ENCODE peak calls at places on chromosomes 5 and 9, in six cellular contexts. H, E, S, U, J and G are unnamed samples.
A peak's percentile ranks its signal among the peaks of the same experiment; 100 is the strongest.

GRCh38 chr5:1293997-1294838 is 650 bp downstream of the TERT start:
- DNase-seq in U (no peak), J (no peak), E (no peak), S (peak; percentile 78), H (peak; percentile 66), G (peak; percentile 40)

GRCh38 chr9:121852646-121853616 is 201.5 kb downstream of the DAB2IP start:
- DNase-seq in H (no peak), E (peak; percentile 47), U (no peak), J (no peak), S (no peak), G (no peak)

GRCh38 chr5:81450940-81451339 is 57.0 kb upstream of the ACOT12 start:
- DNase-seq in J (no peak), S (no peak), H (no peak), E (peak; percentile 16), U (no peak), G (peak; percentile 28)

GRCh38 chr9:108834959-108835696 is 20.7 kb downstream of the ACTL7B start:
- DNase-seq in S (no peak), U (no peak), H (no peak), E (no peak), J (no peak), G (no peak)

GRCh38 chr9:130128782-130129424 is 43.3 kb upstream of the NCS1 start:
- DNase-seq in J (no peak), E (peak; percentile 99), U (peak; percentile 94), S (no peak), H (no peak), G (no peak)

GRCh38 chr9:124420991-124421543 is 5.8 kb upstream of the PSMB7 start:
- DNase-seq in H (no peak), U (peak; percentile 60), J (no peak), S (no peak), E (peak; percentile 13), G (peak; percentile 47)

GRCh38 chr5:180670586-180671359 is 21.4 kb upstream of the FLT4 start:
- DNase-seq in E (peak; percentile 37), J (peak; percentile 39), U (peak; percentile 19), S (peak; percentile 61), H (peak; percentile 60), G (peak; percentile 67)

GRCh38 chr9:135039266-135039870 is 48.1 kb upstream of the OLFM1 start:
- DNase-seq in E (no peak), H (peak; percentile 22), U (no peak), J (no peak), S (no peak), G (no peak)

GRCh38 chr9:111598730-111599091 is 736 bp downstream of the PTGR1 start:
- DNase-seq in J (peak; percentile 23), S (no peak), H (no peak), U (peak; percentile 69), E (peak; percentile 62), G (peak; percentile 29)

GRCh38 chr5:150224483-150225027 is 34.7 kb downstream of the SLC6A7 start:
- DNase-seq in J (no peak), E (peak; percentile 67), U (peak; percentile 19), S (no peak), H (no peak), G (no peak)

GRCh38 chr5:112626079-112626478 is 111.6 kb upstream of the APC start:
- DNase-seq in J (no peak), E (no peak), H (no peak), U (no peak), S (no peak), G (no peak)

GRCh38 chr9:70405808-70406445 is 8.5 kb downstream of the KLF9 start:
- DNase-seq in S (no peak), J (no peak), U (peak; percentile 19), E (no peak), H (no peak), G (peak; percentile 17)

GRCh38 chr5:139574641-139575312 is 13.6 kb downstream of the UBE2D2 start:
- DNase-seq in H (no peak), E (peak; percentile 62), U (peak; percentile 62), J (no peak), S (no peak), G (peak; percentile 56)

GRCh38 chr9:33161589-33162132 is 5.5 kb downstream of the B4GALT1 start:
- DNase-seq in U (no peak), H (no peak), E (no peak), S (no peak), J (no peak), G (no peak)

GRCh38 chr9:223167-223566 is 8.5 kb downstream of the DOCK8 start:
- DNase-seq in H (no peak), J (no peak), U (no peak), S (no peak), E (no peak), G (peak; percentile 64)

GRCh38 chr5:174355208-174355612 is 309.7 kb downstream of the NSG2 start:
- DNase-seq in U (peak; percentile 78), S (no peak), J (no peak), H (no peak), E (peak; percentile 66), G (no peak)

GRCh38 chr5:38329132-38329715 is 70.9 kb downstream of the EGFLAM start:
- DNase-seq in S (no peak), H (no peak), E (no peak), U (peak; percentile 8), J (no peak), G (peak; percentile 52)

GRCh38 chr9:136543280-136543679 is 2.6 kb downstream of the NOTCH1 start:
- DNase-seq in J (no peak), S (no peak), H (no peak), U (no peak), E (no peak), G (no peak)

GRCh38 chr9:117002686-117003085 is 315.6 kb downstream of the TRIM32 start:
- DNase-seq in U (no peak), S (no peak), J (no peak), E (no peak), H (no peak), G (no peak)

GRCh38 chr5:94707359-94707758 is 88.9 kb downstream of the SLF1 start:
- DNase-seq in U (no peak), J (no peak), E (peak; percentile 45), S (no peak), H (no peak), G (no peak)

GRCh38 chr5:95284512-95285405 is at the start of gene MCTP1:
- DNase-seq in S (peak; percentile 76), H (peak; percentile 66), E (no peak), J (peak; percentile 44), U (peak; percentile 19), G (peak; percentile 53)

GRCh38 chr9:9718691-9719090 is 894.1 kb downstream of the PTPRD start:
- DNase-seq in E (no peak), U (no peak), S (no peak), H (no peak), J (no peak), G (no peak)

GRCh38 chr5:158797498-158797845 is 302.2 kb downstream of the EBF1 start:
- DNase-seq in H (no peak), J (no peak), S (no peak), U (no peak), E (no peak), G (no peak)

GRCh38 chr9:114299286-114300152 is 23.4 kb upstream of the ORM1 start:
- DNase-seq in H (no peak), E (no peak), S (peak; percentile 39), J (no peak), U (no peak), G (no peak)

GRCh38 chr5:143781993-143782520 is 29.9 kb upstream of the HMHB1 start:
- DNase-seq in E (peak; percentile 16), S (no peak), H (no peak), J (no peak), U (no peak), G (peak; percentile 61)

GRCh38 chr9:38428062-38428461 is 3.8 kb upstream of the IGFBPL1 start:
- DNase-seq in E (no peak), U (no peak), J (no peak), H (no peak), S (no peak), G (no peak)

GRCh38 chr9:93122721-93123221 is 11.3 kb downstream of the NINJ1 start:
- DNase-seq in S (no peak), J (no peak), H (peak; percentile 23), E (no peak), U (no peak), G (no peak)

GRCh38 chr5:5979362-5979760 is 399.0 kb downstream of the MED10 start:
- DNase-seq in S (no peak), E (no peak), H (no peak), J (no peak), U (no peak), G (peak; percentile 64)

GRCh38 chr9:136629879-136630661 is 32.6 kb upstream of the EGFL7 start:
- DNase-seq in J (peak; percentile 65), E (peak; percentile 24), H (peak; percentile 84), S (peak; percentile 88), U (peak; percentile 62), G (peak; percentile 80)

GRCh38 chr5:133296624-133297023 is 244.8 kb downstream of the HSPA4 start:
- DNase-seq in J (no peak), E (no peak), S (no peak), U (no peak), H (no peak), G (no peak)

GRCh38 chr5:86030753-86031152 is 587.0 kb upstream of the COX7C start:
- DNase-seq in H (no peak), J (no peak), U (no peak), S (no peak), E (no peak), G (no peak)

GRCh38 chr9:84283895-84284294 is 56.7 kb downstream of the SLC28A3 start:
- DNase-seq in J (no peak), S (no peak), U (no peak), H (no peak), E (no peak), G (no peak)
- H2BK15ac ChIP-seq in J (no peak overlapping the region), S (no peak overlapping the region), U (no peak overlapping the region), H (no peak overlapping the region), E (no peak overlapping the region), G (no peak overlapping the region)

DNA sequence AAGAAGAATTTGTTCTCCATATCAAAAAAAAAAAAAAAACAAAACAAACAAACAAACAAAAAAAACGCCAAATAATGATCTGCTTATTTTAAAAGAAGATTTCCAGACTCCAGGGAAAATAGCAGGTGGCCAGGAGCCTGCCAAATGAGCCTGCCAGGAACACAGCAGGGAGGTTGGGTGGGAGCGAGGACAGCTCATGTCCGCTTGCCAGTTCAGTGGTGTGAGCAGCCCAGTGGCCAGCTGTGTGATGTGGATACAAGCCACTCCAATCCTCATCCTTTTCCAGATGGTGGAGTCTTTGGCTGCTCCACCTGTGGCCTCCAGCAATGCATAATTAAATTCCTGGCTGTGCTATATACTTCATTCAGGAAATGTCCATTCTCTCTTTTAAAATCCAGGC is 1025.1 kb upstream of the C9orf72 start:
- DNase-seq in E (no peak), H (peak; percentile 27), S (no peak), U (no peak), J (no peak), G (no peak)
- H2BK15ac ChIP-seq in E (no peak overlapping the region), H (no peak overlapping the region), S (no peak overlapping the region), U (no peak overlapping the region), J (no peak overlapping the region), G (no peak overlapping the region)

GRCh38 chr5:91183743-91184142 is 199.4 kb downstream of the ARRDC3 start:
- DNase-seq in U (no peak), E (no peak), S (no peak), J (no peak), H (no peak), G (no peak)
- H2BK15ac ChIP-seq in U (no peak overlapping the region), E (no peak overlapping the region), S (no peak overlapping the region), J (no peak overlapping the region), H (no peak overlapping the region), G (no peak overlapping the region)

DNA sequence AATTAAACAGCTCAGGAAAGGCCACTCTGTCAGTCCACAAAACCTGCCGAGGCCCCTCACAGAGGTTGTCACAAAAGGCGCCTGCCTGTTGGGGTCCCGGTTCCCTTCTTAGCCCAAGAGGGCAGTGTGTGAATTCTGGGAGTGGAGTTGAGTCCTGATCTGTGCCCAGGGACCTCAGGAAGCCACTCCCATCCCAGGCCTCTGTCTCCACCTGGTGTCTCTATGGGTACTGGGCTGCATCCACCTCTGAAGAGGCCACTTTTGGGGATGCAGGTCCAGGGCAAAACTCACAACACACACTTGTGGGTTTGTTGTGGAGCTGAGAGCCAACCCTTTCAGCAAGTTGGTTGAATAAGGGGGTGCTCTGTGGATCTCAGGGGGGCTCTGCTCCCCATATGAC is 74.3 kb upstream of the STXBP1 start:
- DNase-seq in S (no peak), U (peak; percentile 38), H (peak; percentile 71), E (no peak), J (no peak), G (peak; percentile 70)
- H2BK15ac ChIP-seq in S (no peak overlapping the region), U (peak overlapping the region; percentile 64), H (no peak overlapping the region), E (peak overlapping the region; percentile 89), J (no peak overlapping the region), G (no peak overlapping the region)